ENCODE peak calls at places on chromosomes 1 and 21, in five cellular contexts. A, F, M, W and X are unnamed samples. For H3K4me1, the result is how much of the 10 kb centered on the place peaks cover.

GRCh38 chr1:212746546-212746945 is 45.0 kb downstream of the NSL1 start:
- DNase-seq in W (no peak), A (no peak), F (no peak), M (no peak), X (no peak)

GRCh38 chr1:118077331-118078055 is 107.5 kb downstream of the SPAG17 start:
- DNase-seq in A (no peak), M (no peak), W (no peak), F (no peak), X (no peak)

GRCh38 chr1:212762839-212763238 is 28.7 kb downstream of the NSL1 start:
- DNase-seq in W (no peak), A (no peak), F (no peak), M (no peak), X (no peak)

GRCh38 chr21:35825370-35825769 is 235.0 kb downstream of the SETD4 start:
- DNase-seq in F (no peak), W (no peak), A (no peak), M (no peak), X (no peak)

GRCh38 chr1:23525558-23526174 is 5.4 kb downstream of the E2F2 start:
- DNase-seq in W (no peak), F (no peak), A (no peak), M (no peak), X (no peak)

GRCh38 chr1:27122652-27123051 is 32.3 kb downstream of the SLC9A1 start:
- DNase-seq in W (no peak), F (peak), A (peak), M (no peak), X (peak)

GRCh38 chr21:28337319-28337718 is 655.4 kb downstream of the LTN1 start:
- DNase-seq in M (no peak), A (no peak), F (no peak), W (no peak), X (no peak)

GRCh38 chr1:213519098-213519497 is 468.1 kb downstream of the RPS6KC1 start:
- DNase-seq in A (no peak), F (no peak), M (no peak), W (no peak), X (no peak)

GRCh38 chr1:67627906-67628305 is 57.1 kb upstream of the GADD45A start:
- DNase-seq in W (no peak), F (no peak), A (no peak), M (no peak), X (no peak)

GRCh38 chr1:161766102-161766981 is at the start of gene ATF6:
- DNase-seq in W (peak), M (peak), A (peak), F (peak), X (peak)
- H3K4me1 ChIP-seq in W (under half), M (under half), A (under half), F (under half), X (under half)

GRCh38 chr1:204127597-204128242 is 24.1 kb downstream of the ETNK2 start:
- DNase-seq in M (peak), A (peak), F (peak), W (peak), X (peak)
- TF ChIP-seq CTCF in M (peak), A (peak), F (peak), W (peak), X (peak)

GRCh38 chr1:93865253-93865652 is 13.8 kb downstream of the DNTTIP2 start:
- DNase-seq in M (no peak), A (no peak), F (no peak), W (no peak), X (no peak)
- TF ChIP-seq POLR2A in M (no peak), A (no peak), F (no peak), W (no peak), X (no peak)

GRCh38 chr21:33734326-33734725 is 92.0 kb downstream of the ITSN1 start:
- DNase-seq in F (no peak), A (no peak), M (no peak), W (no peak), X (no peak)

GRCh38 chr21:33731447-33731846 is 89.1 kb downstream of the ITSN1 start:
- DNase-seq in W (no peak), F (no peak), A (no peak), M (no peak), X (no peak)

GRCh38 chr21:33734818-33735217 is 92.5 kb downstream of the ITSN1 start:
- DNase-seq in A (no peak), W (no peak), F (no peak), M (no peak), X (no peak)

GRCh38 chr21:33729631-33730030 is 87.3 kb downstream of the ITSN1 start:
- DNase-seq in F (no peak), M (no peak), A (no peak), W (no peak), X (no peak)

GRCh38 chr21:33732038-33732437 is 89.7 kb downstream of the ITSN1 start:
- DNase-seq in A (no peak), M (no peak), W (no peak), F (no peak), X (no peak)
- H3K4me1 ChIP-seq in A (under half), M (under half), W (under half), F (under half), X (under half)

GRCh38 chr21:45617021-45617930 is 26.2 kb upstream of the PCBP3 start:
- DNase-seq in M (no peak), W (peak), F (no peak), A (no peak), X (no peak)
- TF ChIP-seq CTCF in M (no peak), W (no peak), F (no peak), A (no peak), X (no peak)

DNA sequence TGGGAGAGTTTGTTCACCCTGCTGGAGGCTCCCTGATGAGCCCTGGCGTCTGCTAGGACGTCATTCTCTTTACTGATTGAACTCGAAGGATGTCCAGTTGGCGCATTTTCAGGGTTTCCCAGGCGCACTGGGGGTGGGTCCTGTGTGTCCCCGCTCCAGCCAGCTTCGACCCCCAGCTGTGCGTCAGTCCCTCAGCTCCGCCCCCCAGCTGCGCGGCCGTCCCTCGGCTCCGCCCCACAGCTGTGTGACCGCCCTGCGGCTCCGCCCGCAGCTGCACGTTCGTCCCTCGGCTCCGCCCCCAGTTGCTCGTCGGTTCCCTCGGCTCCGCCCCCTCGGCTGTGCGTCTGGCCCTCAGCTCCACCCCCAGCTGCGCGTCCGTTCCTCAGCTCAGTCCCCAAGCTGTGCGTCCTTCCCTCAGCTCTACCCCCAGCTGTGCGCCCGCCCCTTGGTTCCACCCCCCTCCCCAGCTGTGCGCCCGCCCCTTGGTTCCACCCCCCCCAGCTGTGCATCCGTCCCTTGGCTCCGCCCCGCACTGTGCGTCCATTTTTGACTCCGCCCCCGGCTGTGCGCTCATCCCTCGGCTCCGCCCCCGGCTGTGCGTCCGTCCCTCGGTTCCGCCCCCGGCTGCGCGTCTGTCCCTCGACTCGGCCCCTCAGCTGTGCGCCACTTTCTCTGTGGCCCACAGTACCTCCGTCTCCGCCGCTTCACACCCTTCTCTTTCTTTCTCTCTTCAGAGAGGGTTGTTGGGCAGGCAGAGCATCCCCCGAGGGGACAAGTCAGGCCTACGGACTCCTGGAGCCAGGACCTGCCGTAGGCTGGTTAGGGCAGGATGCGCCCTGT is 61.3 kb downstream of the FAAP20 start:
- DNase-seq in F (peak), A (peak), W (peak), M (peak), X (peak)
- TF ChIP-seq POLR2A in F (peak), A (peak), W (peak), M (peak), X (no peak)